ENCODE peak calls at places on chromosomes 6 and 20, in five cellular contexts. G is CD4-positive, alpha-beta memory T cell; Z is HCT116; O is iPS DF 6.9; Y is GM23248. A is an unnamed sample.

GRCh38 chr6:151063339-151063738 is 176.4 kb upstream of the AKAP12 start:
- DNase-seq in G (no peak), Z (peak; percentile 74), Y (peak; percentile 75), O (no peak), A (no peak)

GRCh38 chr20:20206788-20207187 is 154.5 kb downstream of the CFAP61 start:
- DNase-seq in O (no peak), G (no peak), Z (no peak), Y (no peak), A (no peak)

GRCh38 chr6:29637247-29637646 is 4.3 kb upstream of the GABBR1 start:
- DNase-seq in Z (no peak), G (no peak), Y (no peak), O (no peak), A (no peak)

GRCh38 chr6:7045331-7045730 is 62.4 kb upstream of the RREB1 start:
- DNase-seq in Z (no peak), G (no peak), Y (no peak), O (no peak), A (no peak)

GRCh38 chr6:165701564-165702354 is 38.7 kb upstream of the PDE10A start:
- DNase-seq in Y (no peak), O (no peak), Z (no peak), G (no peak), A (no peak)

GRCh38 chr6:123640567-123641187 is 3.9 kb upstream of the TRDN start:
- DNase-seq in O (no peak), G (no peak), Y (no peak), Z (no peak), A (no peak)

GRCh38 chr20:16803965-16804792 is 56.0 kb downstream of the OTOR start:
- DNase-seq in Y (peak; percentile 77), Z (peak; percentile 21), G (no peak), O (no peak), A (peak; percentile 23)

GRCh38 chr6:41464481-41464880 is 81.7 kb upstream of the FOXP4 start:
- DNase-seq in Y (peak; percentile 42), Z (no peak), G (no peak), O (no peak), A (no peak)

GRCh38 chr6:110628330-110628729 is 151.9 kb upstream of the SLC22A16 start:
- DNase-seq in O (no peak), G (no peak), Z (no peak), Y (peak; percentile 85), A (no peak)

GRCh38 chr6:9647599-9647998 is 767.3 kb downstream of the TFAP2A start:
- DNase-seq in O (no peak), G (no peak), Y (peak; percentile 12), Z (no peak), A (no peak)

GRCh38 chr20:48807586-48808381 is 20.0 kb downstream of the PREX1 start:
- DNase-seq in G (no peak), Y (no peak), O (no peak), Z (no peak), A (no peak)

GRCh38 chr6:257031-257725 is 35.1 kb upstream of the DUSP22 start:
- DNase-seq in Z (no peak), G (no peak), O (no peak), Y (peak; percentile 64), A (no peak)

GRCh38 chr20:17622086-17622850 is 52.4 kb downstream of the DSTN start:
- DNase-seq in Z (no peak), G (no peak), O (no peak), Y (no peak), A (no peak)

GRCh38 chr6:43708857-43709653 is 21.5 kb upstream of the MRPS18A start:
- DNase-seq in Y (peak; percentile 93), Z (no peak), G (no peak), O (no peak), A (no peak)

GRCh38 chr20:62737271-62737761 is 28.7 kb downstream of the NTSR1 start:
- DNase-seq in G (no peak), O (no peak), Z (no peak), Y (no peak), A (no peak)

GRCh38 chr6:5518936-5519491 is 257.7 kb downstream of the FARS2 start:
- DNase-seq in Y (no peak), O (no peak), G (peak; percentile 35), Z (no peak), A (no peak)

GRCh38 chr6:11194399-11195274 is 37.8 kb downstream of the NEDD9 start:
- DNase-seq in Y (no peak), Z (no peak), G (no peak), O (no peak), A (no peak)

GRCh38 chr20:12069181-12069580 is 151.5 kb downstream of the BTBD3 start:
- DNase-seq in Z (no peak), O (no peak), Y (no peak), G (no peak), A (no peak)

GRCh38 chr6:116355796-116356195 is 15.0 kb upstream of the DSE start:
- DNase-seq in Y (peak; percentile 6), O (no peak), G (no peak), Z (no peak), A (no peak)

GRCh38 chr6:123715243-123715863 is 78.6 kb upstream of the TRDN start:
- DNase-seq in Y (peak; percentile 49), G (no peak), Z (peak; percentile 7), O (peak; percentile 18), A (peak; percentile 6)

GRCh38 chr6:135586844-135587243 is 89.3 kb upstream of the AHI1 start:
- DNase-seq in Z (no peak), O (no peak), Y (no peak), G (no peak), A (no peak)

GRCh38 chr20:23088891-23089290 is 2.8 kb upstream of the CD93 start:
- DNase-seq in G (no peak), Y (no peak), Z (no peak), O (no peak), A (no peak)

GRCh38 chr20:23515250-23515939 is 24.5 kb downstream of the CST8 start:
- DNase-seq in G (no peak), O (no peak), Y (peak; percentile 7), Z (no peak), A (no peak)

GRCh38 chr20:38149880-38150594 is 15.0 kb downstream of the TGM2 start:
- DNase-seq in O (no peak), Z (no peak), Y (no peak), G (no peak), A (no peak)

GRCh38 chr6:32177182-32177787 is 920 bp upstream of the RNF5 start:
- DNase-seq in G (no peak), Y (no peak), Z (no peak), O (peak; percentile 98), A (no peak)

GRCh38 chr6:105051941-105052471 is 95.1 kb downstream of the LIN28B start:
- DNase-seq in Z (no peak), Y (peak; percentile 63), O (no peak), G (no peak), A (no peak)

GRCh38 chr20:4637081-4637797 is 84.5 kb upstream of the PRND start:
- DNase-seq in Y (peak; percentile 65), Z (no peak), O (no peak), G (no peak), A (no peak)

GRCh38 chr6:108767418-108768175 is 80.6 kb upstream of the ARMC2 start:
- DNase-seq in O (no peak), G (no peak), Z (no peak), Y (no peak), A (no peak)

GRCh38 chr20:37651932-37652331 is 41.9 kb upstream of the CTNNBL1 start:
- DNase-seq in G (no peak), Z (peak; percentile 36), O (peak; percentile 25), Y (no peak), A (no peak)

GRCh38 chr20:31968299-31969126 is 562 bp downstream of the XKR7 start:
- DNase-seq in Z (no peak), Y (peak; percentile 74), G (peak; percentile 78), O (peak; percentile 63), A (peak; percentile 74)

GRCh38 chr6:15515226-15515625 is 147.6 kb downstream of the DTNBP1 start:
- DNase-seq in Z (no peak), O (no peak), Y (no peak), G (no peak), A (no peak)

GRCh38 chr6:139613496-139613895 is 239.0 kb upstream of the CITED2 start:
- DNase-seq in Y (no peak), G (no peak), Z (no peak), O (no peak), A (no peak)

GRCh38 chr6:75631847-75632246 is 30.2 kb downstream of the SENP6 start:
- DNase-seq in Z (no peak), Y (no peak), O (no peak), G (no peak), A (no peak)
- H3K36me3 ChIP-seq in Z (peaks cover 9% of the 10 kb centered on the region), Y (peaks cover 37% of the 10 kb centered on the region), O (no peaks in the 10 kb centered on the region), G (peaks cover 5% of the 10 kb centered on the region), A (peaks cover 39% of the 10 kb centered on the region)

DNA sequence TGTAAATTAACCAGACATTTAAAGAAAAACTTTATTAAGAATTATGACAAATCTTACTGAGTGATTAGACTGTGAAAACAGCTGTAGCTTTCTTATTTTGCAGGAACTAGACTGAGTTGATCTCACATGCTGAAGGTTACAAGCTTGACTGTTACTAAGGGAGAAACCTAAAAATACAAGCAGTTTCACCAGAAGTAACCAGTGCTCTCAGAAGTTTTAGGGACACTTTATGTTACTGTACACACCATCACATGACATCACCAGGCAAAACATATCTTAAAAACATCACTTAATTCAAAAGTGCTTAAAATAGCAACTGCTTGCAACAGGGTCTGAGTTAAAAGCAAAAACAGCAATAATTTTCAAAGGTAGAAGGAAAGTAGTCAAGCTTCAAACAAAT is 5.4 kb downstream of the FBXO30 start:
- DNase-seq in O (no peak), Z (no peak), Y (peak; percentile 6), G (no peak), A (no peak)
- H3K4me3 ChIP-seq in O (no peak overlapping the region), Z (no peak overlapping the region), Y (peak overlapping the region; percentile 9), G (no peak overlapping the region), A (no peak overlapping the region)

GRCh38 chr20:47249913-47250312 is 106.6 kb downstream of the ZMYND8 start:
- DNase-seq in O (no peak), Y (no peak), G (no peak), Z (no peak), A (no peak)
- H3K36me3 ChIP-seq in O (peaks cover 26% of the 10 kb centered on the region), Y (peaks cover 20% of the 10 kb centered on the region), G (peaks cover 72% of the 10 kb centered on the region), Z (peaks cover 48% of the 10 kb centered on the region), A (peaks cover 91% of the 10 kb centered on the region)

GRCh38 chr6:46626228-46626909 is 26.2 kb downstream of the CYP39A1 start:
- DNase-seq in Y (peak; percentile 73), G (no peak), Z (peak; percentile 22), O (no peak), A (no peak)
- H3K4me3 ChIP-seq in Y (no peak overlapping the region), G (no peak overlapping the region), Z (no peak overlapping the region), O (no peak overlapping the region), A (no peak overlapping the region)

DNA sequence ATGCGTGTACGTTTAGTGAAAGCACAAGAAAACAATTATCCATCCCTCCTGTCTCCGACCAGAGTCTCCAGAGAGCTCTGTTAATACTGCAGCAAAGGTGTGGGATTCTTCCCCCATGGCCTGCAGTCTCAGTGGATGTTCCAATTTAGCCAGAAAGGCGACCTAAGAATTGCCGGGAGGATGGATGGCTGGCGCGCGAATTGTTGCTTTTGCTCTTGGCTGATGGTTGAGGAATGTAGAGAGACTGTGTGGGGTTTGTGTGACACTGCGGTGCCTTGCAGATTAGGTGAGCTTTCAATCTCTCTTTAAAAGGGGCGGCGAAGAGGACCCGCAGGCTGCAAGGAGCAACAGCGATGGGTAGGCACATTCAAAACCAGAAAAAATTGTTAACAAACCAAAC is 46.1 kb downstream of the GNAS start:
- DNase-seq in Z (no peak), Y (no peak), O (no peak), G (no peak), A (no peak)
- H3K36me3 ChIP-seq in Z (peaks cover 36% of the 10 kb centered on the region), Y (peaks cover 17% of the 10 kb centered on the region), O (peaks cover 3% of the 10 kb centered on the region), G (peaks cover 16% of the 10 kb centered on the region), A (peaks cover 83% of the 10 kb centered on the region)

A was measured in NT2/D1.